ENCODE peak calls at places on chromosomes 4 and X, in seven cellular contexts. C is OCI-LY7; V is astrocyte of the spinal cord; N is Calu3; A is GM10248; D is right lobe of liver; J is CD4-positive, alpha-beta T cell. S is an unnamed sample.

GRCh38 chr4:25209702-25210101 is 24.1 kb upstream of the PI4K2B start:
- DNase-seq in J (no peak), V (no peak), C (no peak), D (no peak), N (no peak), A (no peak), S (no peak)

GRCh38 chr4:156959298-156959702 is 12.3 kb downstream of the PDGFC start:
- DNase-seq in N (no peak), A (no peak), D (no peak), V (peak), J (no peak), C (no peak), S (no peak)

GRCh38 chr4:93788712-93789111 is 39.8 kb upstream of the ATOH1 start:
- DNase-seq in V (peak), C (peak), N (no peak), A (peak), J (no peak), D (no peak), S (no peak)

GRCh38 chrX:67917412-67918010 is 373.7 kb downstream of the AR start:
- DNase-seq in D (no peak), N (no peak), J (no peak), A (no peak), V (no peak), C (no peak), S (no peak)

GRCh38 chrX:103253608-103254007 is 1.3 kb downstream of the TCEAL8 start:
- DNase-seq in N (no peak), J (no peak), D (no peak), C (no peak), A (no peak), V (peak), S (no peak)

GRCh38 chrX:107429090-107429489 is 20.4 kb upstream of the FRMPD3 start:
- DNase-seq in A (no peak), D (no peak), V (no peak), C (peak), J (no peak), N (peak), S (no peak)

GRCh38 chr4:123096038-123096437 is 173.6 kb upstream of the NUDT6 start:
- DNase-seq in V (no peak), D (no peak), A (no peak), J (no peak), N (no peak), C (peak), S (no peak)

GRCh38 chr4:88035292-88035691 is 27.9 kb downstream of the PKD2 start:
- DNase-seq in V (no peak), J (no peak), D (no peak), A (no peak), N (no peak), C (no peak), S (no peak)

GRCh38 chr4:87188063-87188462 is 32.4 kb downstream of the KLHL8 start:
- DNase-seq in D (no peak), N (no peak), A (no peak), C (no peak), J (no peak), V (peak), S (no peak)

GRCh38 chr4:28787947-28788346 is 1927.3 kb downstream of the STIM2 start:
- DNase-seq in D (no peak), V (no peak), A (no peak), C (no peak), N (no peak), J (no peak), S (no peak)

GRCh38 chr4:139605516-139605915 is 49.5 kb upstream of the SETD7 start:
- DNase-seq in A (no peak), D (no peak), V (no peak), C (no peak), J (no peak), N (no peak), S (no peak)

GRCh38 chr4:139607302-139608060 is 51.5 kb upstream of the SETD7 start:
- DNase-seq in C (no peak), J (no peak), D (no peak), V (no peak), N (no peak), A (no peak), S (no peak)

GRCh38 chr4:139606600-139607301 is 50.7 kb upstream of the SETD7 start:
- DNase-seq in V (peak), A (no peak), D (no peak), N (no peak), J (no peak), C (no peak), S (no peak)

GRCh38 chr4:139611391-139611790 is 54.2 kb upstream of the MGST2 start:
- DNase-seq in J (no peak), V (no peak), C (no peak), N (no peak), D (no peak), A (no peak), S (no peak)

GRCh38 chr4:139609647-139610046 is 53.6 kb upstream of the SETD7 start:
- DNase-seq in N (no peak), V (peak), J (no peak), D (no peak), C (no peak), A (no peak), S (no peak)
- TF ChIP-seq CTCF in N (no peak), V (no peak), J (no peak), D (no peak), C (no peak), A (no peak), S (no peak)

GRCh38 chr4:27684501-27685077 is 823.9 kb downstream of the STIM2 start:
- DNase-seq in V (peak), D (peak), N (peak), A (no peak), C (peak), J (no peak), S (peak)
- TF ChIP-seq CTCF in V (peak), D (peak), N (peak), A (peak), C (peak), J (no peak), S (peak)

GRCh38 chrX:97743014-97743413 is 859.3 kb downstream of the RPA4 start:
- DNase-seq in C (peak), A (no peak), V (no peak), D (no peak), J (no peak), N (no peak), S (no peak)
- TF ChIP-seq CTCF in C (peak), A (peak), V (no peak), D (peak), J (no peak), N (no peak), S (no peak)

DNA sequence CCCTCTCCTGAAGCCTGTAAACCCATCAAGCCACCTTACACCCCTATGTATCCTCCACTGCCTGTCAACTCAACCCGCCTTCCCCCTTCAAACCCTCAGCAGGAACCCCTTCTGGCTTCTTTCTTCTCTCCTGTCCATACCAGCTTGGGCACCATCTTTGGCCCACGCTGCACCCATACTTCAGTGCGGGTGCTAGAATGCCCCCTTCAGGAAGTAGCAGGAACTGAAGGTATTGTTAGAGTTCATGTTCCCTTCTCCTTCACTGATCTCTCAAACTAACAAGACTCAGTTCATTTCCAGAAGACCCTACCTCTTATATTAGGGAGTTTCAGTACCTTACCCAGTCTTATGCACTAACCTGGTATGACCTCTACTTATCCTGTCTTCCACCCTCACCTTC is 1.5 kb upstream of the UGT2B17 start:
- DNase-seq in N (no peak), V (no peak), A (no peak), D (no peak), C (no peak), J (no peak), S (no peak)
- TF ChIP-seq CTCF in N (no peak), V (no peak), A (no peak), D (no peak), C (peak), J (no peak), S (no peak)

GRCh38 chrX:121000589-121000988 is 15.0 kb upstream of the CT47A1 start:
- DNase-seq in A (no peak), C (peak), N (peak), J (no peak), V (peak), D (no peak), S (no peak)
- TF ChIP-seq CTCF in A (no peak), C (peak), N (no peak), J (no peak), V (peak), D (peak), S (peak)

GRCh38 chr4:72468904-72469502 is 100.0 kb downstream of the ADAMTS3 start:
- DNase-seq in N (no peak), V (peak), A (no peak), J (no peak), C (peak), D (no peak), S (no peak)
- TF ChIP-seq CTCF in N (peak), V (peak), A (peak), J (peak), C (peak), D (peak), S (peak)

DNA sequence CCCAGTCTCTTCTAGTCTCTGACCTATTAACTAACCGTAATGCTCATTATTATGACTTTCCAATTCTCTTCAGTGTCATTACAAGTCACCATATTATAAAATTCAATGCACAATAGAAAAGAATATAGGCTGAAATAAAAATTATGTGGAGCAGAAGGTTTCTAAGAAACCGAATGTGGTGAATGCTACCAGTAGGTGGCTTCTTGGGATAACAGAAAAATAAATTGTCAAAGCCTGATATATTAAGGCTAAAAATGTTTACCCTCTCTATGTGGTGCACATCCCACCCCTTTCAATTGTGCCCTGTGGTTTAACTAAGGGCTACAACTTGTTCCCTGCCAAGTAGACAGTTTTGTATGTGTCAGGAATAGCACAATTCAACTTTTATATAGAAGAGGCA is 624.6 kb upstream of the TECRL start:
- DNase-seq in N (no peak), D (no peak), J (no peak), V (peak), A (no peak), C (no peak), S (no peak)
- TF ChIP-seq CTCF in N (peak), D (no peak), J (no peak), V (peak), A (no peak), C (no peak), S (peak)

DNA sequence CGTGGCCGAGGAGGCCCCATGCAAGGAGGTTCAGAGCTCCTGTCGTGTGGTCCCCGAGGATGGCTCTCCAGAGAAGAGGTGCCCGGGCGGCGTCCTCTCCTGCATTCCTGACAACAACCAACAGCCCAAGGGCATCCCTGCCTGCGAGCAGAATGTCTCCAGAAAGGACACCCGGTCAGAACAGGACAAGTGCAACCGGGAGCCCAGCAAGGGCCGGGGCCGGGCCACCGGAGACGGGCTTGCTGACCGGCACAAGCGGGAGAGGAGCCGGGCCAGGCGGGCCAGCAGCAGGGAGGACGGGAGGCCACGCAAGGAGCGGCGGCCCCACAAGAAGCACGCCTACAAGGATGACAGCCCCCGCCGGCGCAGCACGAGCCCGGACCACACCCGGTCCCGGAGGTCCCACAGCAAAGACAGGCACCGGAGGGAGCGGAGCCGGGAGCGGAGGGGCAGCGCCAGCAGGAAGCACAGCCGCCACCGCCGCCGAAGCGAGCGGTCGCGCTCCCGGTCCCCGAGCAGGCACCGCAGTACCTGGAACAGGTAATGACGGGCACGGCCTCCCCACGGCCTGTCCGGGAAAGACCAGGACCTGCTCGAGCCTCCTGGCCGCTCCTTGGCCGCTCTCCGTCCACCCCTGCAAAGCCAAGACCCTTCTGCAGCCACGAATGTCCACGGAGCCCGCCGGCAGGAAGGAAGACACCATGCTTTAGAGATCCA is 9.8 kb downstream of the AKAP17A start:
- DNase-seq in V (no peak), J (no peak), C (no peak), N (no peak), D (peak), A (no peak), S (no peak)
- TF ChIP-seq CTCF in V (no peak), J (no peak), C (no peak), N (no peak), D (no peak), A (no peak), S (no peak)

GRCh38 chrX:151174581-151175282 is 1.7 kb upstream of the GPR50 start:
- DNase-seq in C (no peak), D (no peak), V (no peak), J (no peak), A (no peak), N (no peak), S (no peak)
- TF ChIP-seq CTCF in C (no peak), D (no peak), V (no peak), J (no peak), A (no peak), N (no peak), S (peak)

S was measured in progenitor cell of endocrine pancreas.